ENCODE peak calls at places on chromosomes 16 and 17, in six cellular contexts. One of them, this sample, is unnamed.

GRCh38 chr16:89364603-89365002 is 125.8 kb downstream of the ANKRD11 start:
- DNase-seq in putamen: no peak
- DNase-seq in activated T-helper 2 cell treated with anti-CD3 and anti-CD28 coated beads, Interferon-gamma antibody, Interleukin-2, Interleukin-4, amounts not matched to agents 10 μg/mL and 5 μg/mL and 100 μg/mL, durations not matched to agents 14 hours and 24 hours and 36 hours: no peak
- DNase-seq in GM04503: no peak
- DNase-seq in colonic mucosa: no peak
- DNase-seq in NCI-H1105: no peak
- DNase-seq in this sample: no peak

GRCh38 chr17:16938496-16939270 is 33.2 kb downstream of the TNFRSF13B start:
- DNase-seq in putamen: no peak
- DNase-seq in GM04503: no peak
- DNase-seq in colonic mucosa: no peak
- DNase-seq in NCI-H1105: no peak
- DNase-seq in activated T-helper 2 cell treated with anti-CD3 and anti-CD28 coated beads, Interferon-gamma antibody, Interleukin-2, Interleukin-4, amounts not matched to agents 10 μg/mL and 5 μg/mL and 100 μg/mL, durations not matched to agents 14 hours and 24 hours and 36 hours: no peak
- DNase-seq in this sample: no peak

GRCh38 chr16:2308089-2308962 is 32.2 kb downstream of the ABCA3 start:
- DNase-seq in colonic mucosa: no peak
- DNase-seq in GM04503: no peak
- DNase-seq in putamen: no peak
- DNase-seq in NCI-H1105: no peak
- DNase-seq in activated T-helper 2 cell treated with anti-CD3 and anti-CD28 coated beads, Interferon-gamma antibody, Interleukin-2, Interleukin-4, amounts not matched to agents 10 μg/mL and 5 μg/mL and 100 μg/mL, durations not matched to agents 14 hours and 24 hours and 36 hours: no peak
- DNase-seq in this sample: no peak

GRCh38 chr16:50425648-50426047 is 56.9 kb upstream of the BRD7 start:
- DNase-seq in NCI-H1105: no peak
- DNase-seq in activated T-helper 2 cell treated with anti-CD3 and anti-CD28 coated beads, Interferon-gamma antibody, Interleukin-2, Interleukin-4, amounts not matched to agents 10 μg/mL and 5 μg/mL and 100 μg/mL, durations not matched to agents 14 hours and 24 hours and 36 hours: no peak
- DNase-seq in putamen: no peak
- DNase-seq in GM04503: no peak
- DNase-seq in colonic mucosa: no peak
- DNase-seq in this sample: no peak

GRCh38 chr16:56888806-56889205 is 23.8 kb downstream of the SLC12A3 start:
- DNase-seq in NCI-H1105: no peak
- DNase-seq in colonic mucosa: no peak
- DNase-seq in GM04503: no peak
- DNase-seq in putamen: no peak
- DNase-seq in activated T-helper 2 cell treated with anti-CD3 and anti-CD28 coated beads, Interferon-gamma antibody, Interleukin-2, Interleukin-4, amounts not matched to agents 10 μg/mL and 5 μg/mL and 100 μg/mL, durations not matched to agents 14 hours and 24 hours and 36 hours: no peak
- DNase-seq in this sample: no peak

GRCh38 chr17:81121841-81122733 is 43.2 kb upstream of the PVALEF start:
- DNase-seq in putamen: no peak
- DNase-seq in colonic mucosa: no peak
- DNase-seq in NCI-H1105: no peak
- DNase-seq in activated T-helper 2 cell treated with anti-CD3 and anti-CD28 coated beads, Interferon-gamma antibody, Interleukin-2, Interleukin-4, amounts not matched to agents 10 μg/mL and 5 μg/mL and 100 μg/mL, durations not matched to agents 14 hours and 24 hours and 36 hours: no peak
- DNase-seq in GM04503: no peak
- DNase-seq in this sample: no peak

GRCh38 chr17:70520447-70520846 is 351.1 kb downstream of the KCNJ2 start:
- DNase-seq in GM04503: no peak
- DNase-seq in putamen: no peak
- DNase-seq in activated T-helper 2 cell treated with anti-CD3 and anti-CD28 coated beads, Interferon-gamma antibody, Interleukin-2, Interleukin-4, amounts not matched to agents 10 μg/mL and 5 μg/mL and 100 μg/mL, durations not matched to agents 14 hours and 24 hours and 36 hours: no peak
- DNase-seq in colonic mucosa: no peak
- DNase-seq in NCI-H1105: no peak
- DNase-seq in this sample: no peak

GRCh38 chr17:45935710-45936509 is 41.6 kb downstream of the MAPT start:
- DNase-seq in putamen: no peak
- DNase-seq in NCI-H1105: no peak
- DNase-seq in GM04503: no peak
- DNase-seq in activated T-helper 2 cell treated with anti-CD3 and anti-CD28 coated beads, Interferon-gamma antibody, Interleukin-2, Interleukin-4, amounts not matched to agents 10 μg/mL and 5 μg/mL and 100 μg/mL, durations not matched to agents 14 hours and 24 hours and 36 hours: no peak
- DNase-seq in colonic mucosa: no peak
- DNase-seq in this sample: no peak

GRCh38 chr17:35735036-35735805 is 3.8 kb downstream of the RASL10B start:
- DNase-seq in NCI-H1105: no peak
- DNase-seq in colonic mucosa: no peak
- DNase-seq in putamen: no peak
- DNase-seq in activated T-helper 2 cell treated with anti-CD3 and anti-CD28 coated beads, Interferon-gamma antibody, Interleukin-2, Interleukin-4, amounts not matched to agents 10 μg/mL and 5 μg/mL and 100 μg/mL, durations not matched to agents 14 hours and 24 hours and 36 hours: no peak
- DNase-seq in GM04503: no peak
- DNase-seq in this sample: no peak